ENCODE peak calls at places on chromosome 15, in four cellular contexts. I is CD4-positive, alpha-beta memory T cell; C is endodermal cell; P is Panc1. D is an unnamed sample.

GRCh38 chr15:52786436-52787122 is 3.6 kb downstream of the ONECUT1 start:
- DNase-seq in I (no peak), C (peak; percentile 81), P (no peak), D (no peak)

GRCh38 chr15:48861813-48862431 is 16.0 kb upstream of the EID1 start:
- DNase-seq in I (peak; percentile 65), C (no peak), P (no peak), D (peak; percentile 65)

GRCh38 chr15:77507911-77508310 is 87.2 kb downstream of the HMG20A start:
- DNase-seq in I (no peak), C (no peak), P (no peak), D (no peak)

GRCh38 chr15:71810256-71811035 is at the start of gene NR2E3:
- DNase-seq in I (no peak), C (peak; percentile 54), P (no peak), D (no peak)

GRCh38 chr15:41919954-41920538 is 26.2 kb upstream of the SPTBN5 start:
- DNase-seq in I (no peak), C (no peak), P (no peak), D (no peak)

GRCh38 chr15:75639709-75640482 is at the start of gene IMP3:
- DNase-seq in I (peak; percentile 92), C (peak; percentile 98), P (peak; percentile 93), D (peak; percentile 93)

GRCh38 chr15:101309436-101310162 is 14.6 kb upstream of the SNRPA1 start:
- DNase-seq in I (no peak), C (peak; percentile 43), P (no peak), D (no peak)

GRCh38 chr15:33131880-33132279 is 62.6 kb downstream of the FMN1 start:
- DNase-seq in I (no peak), C (no peak), P (no peak), D (no peak)

GRCh38 chr15:90706394-90707327 is 10.5 kb upstream of the BLM start:
- DNase-seq in I (no peak), C (no peak), P (no peak), D (no peak)

GRCh38 chr15:100766225-100767001 is 113.2 kb upstream of the ALDH1A3 start:
- DNase-seq in I (no peak), C (peak; percentile 63), P (no peak), D (no peak)

GRCh38 chr15:80856400-80856799 is 77.2 kb downstream of the CEMIP start:
- DNase-seq in I (no peak), C (peak; percentile 63), P (no peak), D (no peak)

GRCh38 chr15:75309711-75310110 is 26.2 kb upstream of the COMMD4 start:
- DNase-seq in I (no peak), C (peak; percentile 2), P (no peak), D (no peak)

GRCh38 chr15:50075292-50075691 is 43.7 kb downstream of the ATP8B4 start:
- DNase-seq in I (no peak), C (no peak), P (no peak), D (no peak)

GRCh38 chr15:89101302-89102191 is 13.3 kb downstream of the ABHD2 start:
- DNase-seq in I (no peak), C (no peak), P (peak; percentile 97), D (no peak)

GRCh38 chr15:42102646-42103235 is 8.4 kb upstream of the PLA2G4D start:
- DNase-seq in I (no peak), C (no peak), P (no peak), D (no peak)

GRCh38 chr15:36844453-36845094 is 255.8 kb downstream of the MEIS2 start:
- DNase-seq in I (no peak), C (peak; percentile 47), P (no peak), D (no peak)

GRCh38 chr15:52657338-52657737 is 21.9 kb downstream of the ATOSA start:
- DNase-seq in I (no peak), C (no peak), P (no peak), D (no peak)

GRCh38 chr15:62089616-62090015 is 22.8 kb downstream of the C2CD4A start:
- DNase-seq in I (no peak), C (no peak), P (no peak), D (no peak)

GRCh38 chr15:48695088-48695834 is 49.8 kb upstream of the FBN1 start:
- DNase-seq in I (no peak), C (no peak), P (no peak), D (no peak)

GRCh38 chr15:94164202-94164807 is 67.1 kb upstream of the MCTP2 start:
- DNase-seq in I (peak; percentile 41), C (peak; percentile 91), P (no peak), D (peak; percentile 28)

GRCh38 chr15:29570931-29571727 is 251.1 kb downstream of the TJP1 start:
- DNase-seq in I (no peak), C (peak; percentile 88), P (no peak), D (peak; percentile 27)

GRCh38 chr15:42094512-42094963 is at the start of gene PLA2G4D:
- DNase-seq in I (no peak), C (no peak), P (no peak), D (no peak)

GRCh38 chr15:62067448-62068044 is 769 bp downstream of the C2CD4A start:
- DNase-seq in I (peak; percentile 28), C (peak; percentile 77), P (no peak), D (peak; percentile 23)

GRCh38 chr15:52134502-52135144 is 22.0 kb upstream of the BCL2L10 start:
- DNase-seq in I (no peak), C (peak; percentile 20), P (no peak), D (no peak)

GRCh38 chr15:78667578-78668236 is 26.7 kb upstream of the CHRNB4 start:
- DNase-seq in I (no peak), C (no peak), P (no peak), D (no peak)

GRCh38 chr15:95557226-95558046 is 773.1 kb upstream of the NR2F2 start:
- DNase-seq in I (no peak), C (no peak), P (peak; percentile 68), D (no peak)

DNA sequence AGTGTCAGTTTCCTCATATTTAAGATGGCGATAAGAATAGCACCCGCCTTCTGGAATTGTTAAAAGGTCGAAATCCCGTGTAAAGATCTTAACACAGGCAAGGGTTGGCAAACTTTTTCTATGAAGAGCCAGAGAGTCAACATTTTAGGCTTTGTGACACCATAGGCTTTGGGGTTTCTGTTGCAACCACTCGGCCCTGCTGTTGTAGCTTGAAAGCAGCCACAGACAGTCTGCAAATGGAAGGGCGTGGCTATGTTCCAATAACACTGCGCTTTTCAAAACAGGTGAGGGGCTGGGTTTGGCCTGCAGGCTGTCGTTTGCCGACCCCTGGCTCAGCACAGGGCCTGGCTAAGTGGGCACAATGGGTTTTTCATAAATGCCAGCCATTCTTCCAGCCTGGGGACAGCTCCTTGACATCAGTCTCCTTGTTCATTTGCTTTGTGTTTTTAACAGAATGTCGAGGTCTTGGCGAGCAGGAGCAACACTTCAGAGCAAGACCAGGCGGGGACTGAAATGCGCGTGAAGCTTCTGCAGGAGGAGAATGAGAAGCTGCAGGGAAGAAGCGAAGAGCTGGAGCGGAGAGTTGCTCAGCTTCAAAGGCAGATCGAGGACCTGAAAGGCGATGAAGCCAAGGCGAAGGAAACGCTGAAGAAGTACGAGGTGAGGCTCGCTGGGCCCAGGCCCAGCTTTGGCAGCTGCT is 75.2 kb upstream of the MYZAP start:
- DNase-seq in I (no peak), C (peak; percentile 28), P (no peak), D (no peak)
- H3K27ac ChIP-seq in I (no peak overlapping the region), C (no peak overlapping the region), P (no peak overlapping the region), D (no peak overlapping the region)

GRCh38 chr15:92809064-92809879 is 90.9 kb upstream of the CHD2 start:
- DNase-seq in I (peak; percentile 100), C (peak; percentile 99), P (no peak), D (peak; percentile 97)
- H3K4me1 ChIP-seq in I (peaks cover 58% of the 10 kb centered on the region), C (no peaks in the 10 kb centered on the region), P (peaks cover 53% of the 10 kb centered on the region), D (peaks cover 12% of the 10 kb centered on the region)

GRCh38 chr15:66226736-66227135 is 26.8 kb downstream of the MEGF11 start:
- DNase-seq in I (no peak), C (no peak), P (no peak), D (no peak)

GRCh38 chr15:66231421-66232266 is 21.9 kb downstream of the MEGF11 start:
- DNase-seq in I (no peak), C (no peak), P (no peak), D (no peak)

GRCh38 chr15:66229790-66230460 is 23.6 kb downstream of the MEGF11 start:
- DNase-seq in I (no peak), C (no peak), P (no peak), D (no peak)

GRCh38 chr15:66232267-66232625 is 21.3 kb downstream of the MEGF11 start:
- DNase-seq in I (no peak), C (no peak), P (no peak), D (no peak)

DNA sequence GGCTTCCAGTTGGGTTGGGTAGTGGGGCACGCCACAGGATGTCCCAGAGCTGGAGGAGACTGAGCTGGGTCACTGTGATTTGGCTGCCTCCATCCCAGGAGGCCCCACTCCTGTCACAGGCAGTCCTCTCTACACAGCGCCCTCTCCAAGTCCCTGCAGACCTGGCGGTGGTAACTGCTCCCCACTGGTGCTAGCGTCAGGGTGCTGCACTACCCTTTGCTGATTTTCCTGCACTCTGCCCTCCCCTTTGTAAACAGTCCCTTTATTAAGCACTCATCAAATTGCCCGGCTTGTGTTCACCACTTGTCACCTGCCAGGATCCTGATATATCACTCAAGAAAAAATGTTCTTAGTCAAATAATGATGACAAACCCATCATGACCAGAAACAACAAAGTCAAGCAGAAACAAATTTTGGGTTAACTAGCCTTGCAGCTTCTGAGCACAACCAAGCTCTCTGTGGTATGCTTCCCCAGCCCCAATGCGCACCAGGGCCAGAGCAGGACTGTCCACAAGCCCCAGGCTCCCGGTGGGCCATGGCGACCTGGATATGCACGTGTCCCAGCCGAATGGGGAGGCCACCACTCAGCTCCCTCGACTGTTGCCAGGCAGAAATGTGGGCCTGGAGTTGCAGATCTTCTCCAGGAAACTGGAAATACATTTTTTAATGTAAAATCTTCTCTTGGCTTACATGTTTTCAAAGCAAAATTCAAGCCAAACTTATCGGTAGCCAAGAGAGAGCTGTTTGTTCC is 24.6 kb downstream of the MEGF11 start:
- DNase-seq in I (no peak), C (no peak), P (no peak), D (no peak)
- H3K36me3 ChIP-seq in I (no peaks in the 10 kb centered on the region), C (no peaks in the 10 kb centered on the region), P (no peaks in the 10 kb centered on the region), D (no peaks in the 10 kb centered on the region)

GRCh38 chr15:99248000-99248727 is 1.2 kb downstream of the TTC23 start:
- DNase-seq in I (no peak), C (no peak), P (no peak), D (no peak)
- H3K27ac ChIP-seq in I (no peak overlapping the region), C (no peak overlapping the region), P (peak overlapping the region; percentile 100), D (no peak overlapping the region)

GRCh38 chr15:40096094-40096876 is 12.4 kb downstream of the BMF start:
- DNase-seq in I (no peak), C (no peak), P (no peak), D (no peak)
- H3K4me1 ChIP-seq in I (peaks cover 40% of the 10 kb centered on the region), C (peaks cover 37% of the 10 kb centered on the region), P (peaks cover 55% of the 10 kb centered on the region), D (peaks cover 32% of the 10 kb centered on the region)

GRCh38 chr15:44657378-44657777 is 6.1 kb downstream of the SPG11 start:
- DNase-seq in I (no peak), C (no peak), P (no peak), D (no peak)

GRCh38 chr15:44656241-44656640 is 7.2 kb downstream of the SPG11 start:
- DNase-seq in I (no peak), C (no peak), P (no peak), D (no peak)

GRCh38 chr15:44659041-44659440 is 4.4 kb downstream of the SPG11 start:
- DNase-seq in I (no peak), C (no peak), P (no peak), D (no peak)

GRCh38 chr15:44656913-44657312 is 6.5 kb downstream of the SPG11 start:
- DNase-seq in I (no peak), C (no peak), P (no peak), D (no peak)

DNA sequence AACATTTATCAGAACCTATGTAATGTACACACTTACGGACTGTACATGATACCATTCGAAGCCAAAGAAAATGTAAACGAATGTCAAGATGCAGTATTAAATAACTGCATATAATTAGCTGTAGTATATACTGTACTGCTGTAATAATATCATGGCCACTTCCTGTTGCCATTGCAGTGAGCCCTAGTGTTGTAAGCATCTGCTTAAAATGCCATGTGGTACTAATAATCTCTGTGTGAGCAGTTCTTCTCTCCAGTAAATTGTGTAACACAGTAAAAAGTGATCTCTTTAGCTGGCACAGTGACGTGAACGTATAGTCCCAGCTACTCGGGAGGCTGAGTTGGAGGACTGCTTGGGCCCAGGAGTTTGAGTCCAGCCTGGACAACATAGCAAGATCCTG is 8.6 kb downstream of the SPG11 start:
- DNase-seq in I (no peak), C (no peak), P (no peak), D (no peak)
- H3K36me3 ChIP-seq in I (peaks cover 36% of the 10 kb centered on the region), C (peaks cover 77% of the 10 kb centered on the region), P (peaks cover 11% of the 10 kb centered on the region), D (peaks cover 20% of the 10 kb centered on the region)

D was measured in naive thymus-derived CD4-positive, alpha-beta T cell.